ENCODE peak calls at places on chromosomes 5 and 9, in nine cellular contexts. Q, L, E, S, F, U, Z, P and Y are unnamed samples.

GRCh38 chr9:136201609-136202448 is 3.1 kb downstream of the LHX3 start:
- DNase-seq in Q (no peak), L (no peak), Z (no peak), F (no peak), S (no peak), E (no peak), P (no peak), U (no peak), Y (no peak)

GRCh38 chr5:135553688-135554462 is 18.1 kb upstream of the NEUROG1 start:
- DNase-seq in E (no peak), Q (peak; percentile 40), L (peak; percentile 60), P (no peak), U (no peak), S (no peak), F (no peak), Z (peak; percentile 49), Y (no peak)

GRCh38 chr9:134459573-134459972 is 133.3 kb downstream of the RXRA start:
- DNase-seq in S (no peak), E (no peak), F (no peak), Z (no peak), Q (no peak), L (no peak), U (no peak), P (no peak), Y (no peak)

GRCh38 chr5:88480245-88480644 is 211.6 kb upstream of the TMEM161B start:
- DNase-seq in U (no peak), Z (no peak), S (no peak), Q (no peak), P (no peak), E (no peak), F (no peak), L (no peak), Y (peak; percentile 19)

GRCh38 chr9:91557352-91557751 is 133.7 kb upstream of the NFIL3 start:
- DNase-seq in U (no peak), E (no peak), Z (no peak), S (no peak), F (no peak), P (no peak), Q (no peak), L (no peak), Y (no peak)

GRCh38 chr5:99032234-99033013 is 103.6 kb upstream of the CHD1 start:
- DNase-seq in F (peak; percentile 51), L (peak; percentile 83), P (peak; percentile 36), U (peak; percentile 48), E (peak; percentile 70), Q (peak; percentile 60), Z (peak; percentile 65), S (peak; percentile 28), Y (peak; percentile 61)

GRCh38 chr9:107251756-107252322 is 31.2 kb upstream of the RAD23B start:
- DNase-seq in L (no peak), S (peak; percentile 56), Q (peak; percentile 28), E (no peak), U (no peak), P (peak; percentile 34), Z (peak; percentile 44), F (no peak), Y (no peak)

GRCh38 chr9:97470076-97470475 is 31.4 kb upstream of the TMOD1 start:
- DNase-seq in F (no peak), U (no peak), Z (no peak), P (peak; percentile 38), L (no peak), S (no peak), E (no peak), Q (no peak), Y (no peak)

GRCh38 chr9:17138503-17138902 is 3.7 kb downstream of the CNTLN start:
- DNase-seq in Q (no peak), S (no peak), L (no peak), U (no peak), E (no peak), P (no peak), F (no peak), Z (no peak), Y (no peak)

GRCh38 chr5:143064207-143064606 is 294.0 kb downstream of the ARHGAP26 start:
- DNase-seq in Q (no peak), Z (peak; percentile 46), F (no peak), P (no peak), E (no peak), U (no peak), S (no peak), L (no peak), Y (no peak)

GRCh38 chr5:57650360-57651069 is 167.9 kb upstream of the ACTBL2 start:
- DNase-seq in P (peak; percentile 17), U (no peak), L (peak; percentile 32), S (no peak), Q (peak; percentile 33), Z (peak; percentile 74), E (no peak), F (peak; percentile 8), Y (no peak)

GRCh38 chr5:154193176-154193575 is 2.6 kb downstream of the GALNT10 start:
- DNase-seq in U (no peak), P (no peak), L (no peak), F (no peak), Q (no peak), E (no peak), S (peak; percentile 19), Z (no peak), Y (no peak)

GRCh38 chr5:100232730-100233129 is 302.4 kb upstream of the FAM174A start:
- DNase-seq in L (no peak), P (no peak), Q (no peak), F (no peak), U (no peak), S (no peak), Z (no peak), E (no peak), Y (no peak)

GRCh38 chr5:11973469-11973868 is 69.2 kb upstream of the CTNND2 start:
- DNase-seq in L (no peak), E (no peak), F (no peak), U (no peak), Q (no peak), P (no peak), Z (no peak), S (no peak), Y (no peak)

GRCh38 chr9:33202552-33203300 is 35.6 kb upstream of the B4GALT1 start:
- DNase-seq in Z (no peak), Q (peak; percentile 42), U (no peak), S (peak; percentile 69), E (no peak), F (no peak), P (peak; percentile 46), L (no peak), Y (no peak)

GRCh38 chr9:13688223-13688989 is 408.9 kb upstream of the MPDZ start:
- DNase-seq in L (no peak), S (no peak), P (no peak), E (no peak), Q (no peak), U (no peak), F (no peak), Z (peak; percentile 62), Y (no peak)

GRCh38 chr5:45793638-45794532 is 97.7 kb upstream of the HCN1 start:
- DNase-seq in F (no peak), L (no peak), U (no peak), S (no peak), Q (no peak), Z (no peak), P (no peak), E (no peak), Y (no peak)

GRCh38 chr9:126395439-126396212 is 69.0 kb downstream of the MVB12B start:
- DNase-seq in S (no peak), E (no peak), U (no peak), L (no peak), Z (peak; percentile 78), P (peak; percentile 61), Q (no peak), F (peak; percentile 29), Y (no peak)
- TF ChIP-seq CTCF in S (no peak), E (no peak), U (no peak), L (no peak), Z (no peak), P (no peak), Q (no peak), F (no peak), Y (no peak)

GRCh38 chr9:121369595-121370265 is at the start of gene STOM:
- DNase-seq in L (peak; percentile 86), P (peak; percentile 89), Z (peak; percentile 76), S (peak; percentile 93), E (peak; percentile 97), F (peak; percentile 69), Q (peak; percentile 89), U (peak; percentile 86), Y (peak; percentile 93)

GRCh38 chr9:121372239-121372562 is 2.2 kb upstream of the STOM start:
- DNase-seq in P (no peak), U (no peak), F (no peak), Z (no peak), L (no peak), E (no peak), Q (no peak), S (no peak), Y (no peak)

GRCh38 chr9:121373401-121373769 is 3.3 kb upstream of the STOM start:
- DNase-seq in P (no peak), E (no peak), L (no peak), Q (no peak), Z (peak; percentile 37), S (no peak), U (no peak), F (no peak), Y (no peak)

GRCh38 chr9:121372563-121373400 is 2.7 kb upstream of the STOM start:
- DNase-seq in E (no peak), Z (peak; percentile 87), Q (peak; percentile 36), L (peak; percentile 49), U (no peak), S (no peak), P (peak; percentile 43), F (peak; percentile 51), Y (peak; percentile 47)

GRCh38 chr9:121371495-121371911 is 1.5 kb upstream of the STOM start:
- DNase-seq in Z (no peak), Q (no peak), U (no peak), L (no peak), P (no peak), F (no peak), E (no peak), S (no peak), Y (no peak)
- H3K4me1 ChIP-seq in Z (peaks cover 44% of the 10 kb centered on the region), Q (peaks cover 63% of the 10 kb centered on the region), U (peaks cover 10% of the 10 kb centered on the region), L (peaks cover 20% of the 10 kb centered on the region), P (peaks cover 62% of the 10 kb centered on the region), F (no peaks in the 10 kb centered on the region), E (peaks cover 37% of the 10 kb centered on the region), S (peaks cover 93% of the 10 kb centered on the region), Y (peaks cover 19% of the 10 kb centered on the region)

GRCh38 chr9:76707510-76707909 is 56.7 kb upstream of the PCA3 start:
- DNase-seq in Q (no peak), S (no peak), Z (no peak), P (no peak), L (no peak), U (no peak), F (no peak), E (no peak), Y (no peak)
- H3K27me3 ChIP-seq in Q (no peaks in the 10 kb centered on the region), S (peaks cover 71% of the 10 kb centered on the region), Z (no peaks in the 10 kb centered on the region), P (no peaks in the 10 kb centered on the region), L (no peaks in the 10 kb centered on the region), U (no peaks in the 10 kb centered on the region), F (no peaks in the 10 kb centered on the region), E (no peaks in the 10 kb centered on the region), Y (peaks cover 3% of the 10 kb centered on the region)

DNA sequence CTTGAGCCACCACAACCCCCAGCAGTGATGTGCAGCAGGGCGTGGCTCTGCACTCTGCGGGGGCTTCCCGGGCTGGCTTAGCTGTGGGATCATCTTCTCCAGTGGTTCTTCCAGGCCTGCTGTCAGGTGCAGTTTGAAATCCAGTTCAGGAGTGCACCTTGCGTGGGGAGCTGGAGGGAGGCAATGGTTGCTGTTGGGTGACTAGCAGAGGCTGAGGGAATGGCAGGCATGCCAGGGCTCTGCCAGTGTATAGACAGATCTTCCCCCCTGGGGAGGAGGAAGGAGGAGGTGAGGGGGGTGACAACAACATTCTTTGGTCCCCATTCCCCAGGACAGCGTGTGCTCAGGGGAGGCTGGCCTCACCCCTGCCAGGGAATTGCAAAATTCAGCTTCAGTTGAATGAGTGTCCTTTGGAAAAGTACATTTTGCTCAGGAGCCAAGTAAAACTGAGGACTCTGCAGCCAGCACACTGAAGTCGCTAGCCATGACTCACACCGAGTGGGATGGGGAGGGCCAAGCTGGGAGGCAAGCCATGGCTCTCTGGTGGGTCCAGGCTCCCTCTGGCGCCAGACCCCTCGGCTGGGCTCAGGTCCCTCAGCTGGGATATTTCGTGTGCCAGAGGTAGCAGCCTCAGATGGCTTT is 35.0 kb downstream of the ERGIC1 start:
- DNase-seq in S (peak; percentile 81), Z (peak; percentile 76), U (peak; percentile 82), L (no peak), P (peak; percentile 97), Q (peak; percentile 72), F (peak; percentile 88), E (peak; percentile 97), Y (peak; percentile 74)
- TF ChIP-seq CTCF in S (peak; percentile 35), Z (peak; percentile 35), U (no peak), L (no peak), P (peak; percentile 42), Q (no peak), F (peak; percentile 44), E (peak; percentile 37), Y (no peak)